ENCODE peak calls at places on chromosome 11, in nine cellular contexts. P is ovary, T is NB4, Q is tibial nerve, G is lower leg skin, Z is uterus, Y is prostate gland, C is body of pancreas, N is HCT116. J is an unnamed sample.

GRCh38 chr11:125924384-125925007 is 20.2 kb downstream of the DDX25 start:
- DNase-seq in T (no peak), N (no peak), Q (no peak), G (no peak), Y (no peak), Z (no peak), C (no peak), P (no peak), J (no peak)

GRCh38 chr11:119461250-119461963 is 38.4 kb upstream of the THY1 start:
- DNase-seq in Q (no peak), P (no peak), C (no peak), G (no peak), Y (no peak), Z (no peak), T (no peak), N (no peak), J (no peak)

GRCh38 chr11:68430801-68431200 is 29.8 kb upstream of the PPP6R3 start:
- DNase-seq in C (no peak), Z (no peak), P (no peak), Y (no peak), Q (no peak), N (no peak), G (no peak), T (no peak), J (no peak)

GRCh38 chr11:36177837-36178236 is 111.4 kb downstream of the COMMD9 start:
- DNase-seq in Q (no peak), P (no peak), Z (no peak), N (no peak), G (no peak), C (no peak), T (peak), Y (no peak), J (no peak)

GRCh38 chr11:130580372-130580771 is 131.9 kb downstream of the ADAMTS15 start:
- DNase-seq in G (no peak), N (peak), T (no peak), Q (no peak), Y (no peak), C (no peak), P (peak), Z (peak), J (no peak)

GRCh38 chr11:17719028-17719939 is at the start of gene MYOD1:
- DNase-seq in G (no peak), Y (no peak), Q (no peak), C (no peak), N (no peak), T (no peak), Z (no peak), P (no peak), J (no peak)

GRCh38 chr11:70292863-70293262 is 22.4 kb downstream of the PPFIA1 start:
- DNase-seq in N (no peak), T (no peak), G (no peak), Q (no peak), C (no peak), Z (peak), Y (no peak), P (no peak), J (no peak)

GRCh38 chr11:33891714-33892327 is at the start of gene LMO2:
- DNase-seq in N (no peak), T (peak), Q (no peak), Z (no peak), C (peak), G (peak), P (no peak), Y (no peak), J (no peak)

GRCh38 chr11:776459-777287 is 614 bp downstream of the GATD1 start:
- DNase-seq in Z (peak), G (peak), P (peak), Y (no peak), N (no peak), Q (no peak), C (peak), T (peak), J (peak)

GRCh38 chr11:1071571-1072115 is 3.0 kb upstream of the MUC2 start:
- DNase-seq in P (no peak), Y (no peak), C (peak), Z (peak), G (no peak), N (no peak), Q (no peak), T (no peak), J (no peak)

GRCh38 chr11:110928373-110928772 is 216.1 kb upstream of the ARHGAP20 start:
- DNase-seq in Q (no peak), Z (no peak), Y (no peak), P (no peak), C (no peak), G (no peak), T (no peak), N (no peak), J (no peak)

GRCh38 chr11:117375960-117376359 is 48.3 kb downstream of the CEP164 start:
- DNase-seq in C (no peak), N (no peak), T (no peak), Q (no peak), Y (no peak), G (no peak), Z (no peak), P (no peak), J (no peak)

GRCh38 chr11:105100206-105100605 is 39.4 kb downstream of the CARD18 start:
- DNase-seq in Y (no peak), N (no peak), T (no peak), G (no peak), P (no peak), Q (no peak), Z (no peak), C (no peak), J (no peak)

GRCh38 chr11:105861225-105861624 is 160.8 kb downstream of the MSANTD4 start:
- DNase-seq in Y (no peak), Q (no peak), T (no peak), C (no peak), Z (no peak), G (no peak), P (no peak), N (no peak), J (no peak)

GRCh38 chr11:72684236-72684912 is 10.2 kb upstream of the PDE2A start:
- DNase-seq in Q (peak), T (peak), C (peak), G (peak), Y (peak), Z (peak), P (peak), N (peak), J (peak)

GRCh38 chr11:380491-380890 is 11.2 kb downstream of the B4GALNT4 start:
- DNase-seq in N (no peak), Z (no peak), C (no peak), G (no peak), P (peak), Y (no peak), T (no peak), Q (no peak), J (no peak)

GRCh38 chr11:10540546-10540914 is 457 bp downstream of the RNF141 start:
- DNase-seq in T (peak), Z (no peak), C (peak), P (no peak), Y (peak), G (peak), Q (peak), N (no peak), J (peak)

GRCh38 chr11:72439455-72439854 is 5.1 kb upstream of the CLPB start:
- DNase-seq in C (no peak), Z (no peak), G (no peak), Y (no peak), Q (peak), P (no peak), T (peak), N (no peak), J (no peak)

GRCh38 chr11:662689-663274 is 25.7 kb downstream of the DRD4 start:
- DNase-seq in Q (peak), P (peak), Z (peak), Y (no peak), T (peak), N (peak), G (no peak), C (peak), J (peak)

GRCh38 chr11:2387266-2387982 is 10.3 kb downstream of the CD81 start:
- DNase-seq in Y (no peak), G (no peak), N (no peak), T (no peak), C (no peak), P (peak), Q (no peak), Z (no peak), J (no peak)

GRCh38 chr11:67666303-67666645 is 8.1 kb downstream of the ALDH3B2 start:
- DNase-seq in G (peak), T (no peak), Q (no peak), Y (no peak), Z (no peak), N (no peak), C (no peak), P (no peak), J (no peak)

GRCh38 chr11:69335461-69336386 is 41.8 kb downstream of the MYEOV start:
- DNase-seq in Q (no peak), N (no peak), Y (no peak), C (no peak), Z (no peak), G (peak), P (no peak), T (no peak), J (no peak)

GRCh38 chr11:60860943-60861342 is 5.2 kb upstream of the PTGDR2 start:
- DNase-seq in T (no peak), Y (no peak), P (no peak), Z (no peak), G (no peak), N (no peak), Q (no peak), C (no peak), J (no peak)

GRCh38 chr11:44066732-44067131 is 662 bp downstream of the ACCS start:
- DNase-seq in N (peak), Q (no peak), G (no peak), T (peak), P (peak), Z (peak), Y (peak), C (peak), J (peak)

GRCh38 chr11:44387415-44387814 is 77.5 kb upstream of the ALX4 start:
- DNase-seq in P (no peak), Q (no peak), T (no peak), N (no peak), Y (no peak), Z (no peak), G (no peak), C (no peak), J (no peak)

GRCh38 chr11:14783788-14784187 is 108.2 kb downstream of the CYP2R1 start:
- DNase-seq in T (no peak), N (no peak), Z (no peak), C (no peak), G (no peak), Y (no peak), P (no peak), Q (no peak), J (no peak)

GRCh38 chr11:14905104-14906033 is 13.3 kb upstream of the CYP2R1 start:
- DNase-seq in Q (peak), T (peak), C (peak), N (no peak), G (peak), P (peak), Z (peak), Y (peak), J (peak)

GRCh38 chr11:125369808-125370207 is 126.3 kb downstream of the FEZ1 start:
- DNase-seq in P (no peak), Q (no peak), C (no peak), T (no peak), G (no peak), N (no peak), Z (no peak), Y (no peak), J (no peak)

GRCh38 chr11:28400236-28401100 is 292.3 kb downstream of the METTL15 start:
- DNase-seq in T (no peak), Z (no peak), Q (no peak), C (no peak), G (no peak), P (no peak), Y (no peak), N (no peak), J (no peak)

GRCh38 chr11:122963981-122964380 is 17.7 kb downstream of the BSX start:
- DNase-seq in N (no peak), T (no peak), Y (no peak), C (no peak), P (no peak), G (no peak), Q (no peak), Z (no peak), J (no peak)

GRCh38 chr11:12792590-12792989 is 118.4 kb downstream of the TEAD1 start:
- DNase-seq in Q (no peak), G (no peak), Z (no peak), N (no peak), Y (no peak), P (no peak), T (no peak), C (no peak), J (peak)

GRCh38 chr11:45285931-45286632 is at the start of gene SYT13:
- DNase-seq in P (no peak), Q (no peak), T (no peak), G (no peak), N (no peak), C (peak), Y (peak), Z (no peak), J (no peak)

GRCh38 chr11:57885298-57886035 is 123.9 kb downstream of the CTNND1 start:
- DNase-seq in T (peak), N (no peak), Z (no peak), Y (no peak), Q (no peak), C (peak), P (no peak), G (no peak), J (peak)

GRCh38 chr11:15800121-15800800 is 556.1 kb downstream of the SOX6 start:
- DNase-seq in P (no peak), G (peak), Q (peak), Z (no peak), N (no peak), Y (no peak), C (peak), T (peak), J (no peak)

GRCh38 chr11:3995307-3995706 is 99.3 kb upstream of the RRM1 start:
- DNase-seq in C (no peak), Z (no peak), G (no peak), Y (no peak), P (no peak), N (no peak), Q (no peak), T (no peak), J (no peak)

GRCh38 chr11:12845739-12846358 is 163.3 kb upstream of the RASSF10 start:
- DNase-seq in Z (no peak), P (peak), N (no peak), C (peak), Q (no peak), G (no peak), Y (peak), T (no peak), J (no peak)

GRCh38 chr11:76962583-76963416 is 71.4 kb upstream of the B3GNT6 start:
- DNase-seq in C (peak), Q (no peak), G (no peak), P (no peak), Z (no peak), N (no peak), T (peak), Y (no peak), J (no peak)

GRCh38 chr11:66263785-66264184 is 4.7 kb upstream of the RAB1B start:
- DNase-seq in Q (no peak), T (no peak), G (no peak), N (no peak), Z (no peak), C (no peak), Y (no peak), P (no peak), J (no peak)
- TF ChIP-seq POLR2A in Q (no peak), T (no peak), G (no peak), N (no peak), Z (no peak), C (no peak), Y (no peak), P (no peak), J (no peak)

DNA sequence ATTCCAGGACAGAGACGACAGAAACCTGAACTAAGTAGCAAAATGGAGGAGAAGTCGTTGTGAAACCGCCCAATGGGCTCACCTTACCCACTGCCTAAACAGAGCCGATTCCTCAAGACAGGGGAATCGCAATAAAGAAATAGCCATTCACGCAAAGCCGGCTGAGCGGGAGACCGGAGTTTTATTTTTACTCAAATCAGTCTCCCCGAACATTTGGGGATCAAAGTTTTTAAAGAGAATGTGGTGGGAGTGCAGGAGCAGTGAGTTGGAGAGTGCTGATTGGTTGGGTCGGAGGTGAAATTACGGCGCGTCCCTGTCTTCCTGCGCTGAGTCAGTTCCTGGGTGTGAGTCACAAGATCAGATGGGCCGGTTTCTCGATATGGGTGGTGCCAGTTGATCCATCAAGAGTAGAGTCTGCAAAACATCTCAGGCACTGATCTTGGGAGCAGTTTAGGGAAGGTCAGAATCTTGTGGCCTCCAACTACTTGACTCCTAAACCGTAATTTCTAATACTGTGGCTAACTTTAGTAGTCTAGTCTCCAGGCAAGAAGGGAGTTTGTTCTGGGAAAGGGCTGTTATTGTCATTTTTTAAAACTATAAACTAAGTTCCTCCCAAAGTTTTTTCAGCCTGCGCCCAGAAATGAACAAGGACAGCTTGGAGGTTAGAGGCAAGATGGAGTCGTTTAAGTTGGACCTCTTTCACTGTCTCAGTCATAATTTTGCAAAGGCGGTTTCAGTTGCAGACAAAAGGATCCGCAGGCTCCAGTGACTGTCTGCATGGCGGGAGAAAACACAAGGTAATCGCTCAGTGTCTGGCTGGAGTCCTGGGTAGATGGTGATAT is 34.1 kb downstream of the OR4D9 start:
- DNase-seq in Y (no peak), Z (no peak), C (no peak), P (peak), G (no peak), Q (no peak), N (peak), T (peak), J (peak)
- TF ChIP-seq POLR2A in Y (no peak), Z (no peak), C (no peak), P (peak), G (no peak), Q (no peak), N (peak), T (peak), J (peak)

GRCh38 chr11:94768602-94769511 is 701 bp downstream of the AMOTL1 start:
- DNase-seq in N (no peak), G (peak), T (peak), P (peak), Y (peak), Z (peak), C (peak), Q (peak), J (peak)
- TF ChIP-seq POLR2A in N (no peak), G (no peak), T (no peak), P (no peak), Y (peak), Z (peak), C (peak), Q (no peak), J (no peak)

GRCh38 chr11:65210361-65210731 is 28.6 kb downstream of the CAPN1 start:
- DNase-seq in Q (no peak), P (no peak), Y (no peak), N (no peak), T (no peak), G (peak), Z (no peak), C (no peak), J (no peak)

GRCh38 chr11:65212226-65212801 is 30.6 kb downstream of the CAPN1 start:
- DNase-seq in Q (no peak), G (peak), C (no peak), Z (no peak), T (peak), N (no peak), P (no peak), Y (no peak), J (peak)

GRCh38 chr11:65209711-65210360 is 28.1 kb downstream of the CAPN1 start:
- DNase-seq in Y (no peak), N (no peak), Z (no peak), Q (no peak), C (peak), P (no peak), G (peak), T (no peak), J (no peak)

GRCh38 chr11:65210748-65211147 is 29.0 kb downstream of the CAPN1 start:
- DNase-seq in Y (no peak), Z (no peak), G (peak), Q (no peak), P (no peak), T (no peak), N (no peak), C (no peak), J (no peak)

GRCh38 chr11:65211293-65212105 is 29.8 kb downstream of the CAPN1 start:
- DNase-seq in G (peak), Z (no peak), Q (no peak), T (no peak), P (no peak), C (no peak), N (no peak), Y (no peak), J (no peak)
- TF ChIP-seq POLR2A in G (no peak), Z (no peak), Q (no peak), T (no peak), P (no peak), C (no peak), N (no peak), Y (no peak), J (no peak)

J was measured in erythroblast.